ENCODE peak calls at places on chromosomes 13 and 19, in four cellular contexts. X, A, L and O are unnamed samples.

GRCh38 chr19:46297700-46298476 is 1.0 kb downstream of the HIF3A start:
- DNase-seq in A (no peak), X (peak; percentile 63), L (peak; percentile 91), O (peak; percentile 95)

GRCh38 chr19:927044-927706 is 1.3 kb downstream of the ARID3A start:
- DNase-seq in A (no peak), L (peak; percentile 86), X (no peak), O (peak; percentile 89)

GRCh38 chr19:49997709-49998108 is 27.5 kb downstream of the VRK3 start:
- DNase-seq in A (no peak), L (no peak), X (no peak), O (no peak)

GRCh38 chr13:112532837-112533745 is 54.9 kb downstream of the TUBGCP3 start:
- DNase-seq in A (no peak), L (no peak), X (no peak), O (no peak)

GRCh38 chr13:43289458-43290255 is 266.3 kb downstream of the DNAJC15 start:
- DNase-seq in X (no peak), A (no peak), L (no peak), O (no peak)

GRCh38 chr13:39676315-39676876 is 20.9 kb downstream of the COG6 start:
- DNase-seq in A (no peak), X (no peak), L (no peak), O (no peak)

GRCh38 chr13:107450931-107451330 is 764.4 kb downstream of the LIG4 start:
- DNase-seq in X (no peak), L (no peak), A (peak; percentile 97), O (no peak)

GRCh38 chr13:39777527-39778061 is 122.1 kb downstream of the COG6 start:
- DNase-seq in A (peak; percentile 95), X (no peak), L (no peak), O (no peak)

GRCh38 chr19:1746401-1747284 is 6.7 kb upstream of the ONECUT3 start:
- DNase-seq in X (no peak), L (no peak), A (no peak), O (no peak)

GRCh38 chr19:42563352-42564210 is 31.1 kb downstream of the CEACAM8 start:
- DNase-seq in L (no peak), A (peak; percentile 3), X (peak; percentile 17), O (no peak)

GRCh38 chr19:7857727-7858701 is 16.2 kb downstream of the PRR36 start:
- DNase-seq in L (peak; percentile 20), X (no peak), A (no peak), O (no peak)

GRCh38 chr13:49958321-49958720 is 22.2 kb upstream of the SPRYD7 start:
- DNase-seq in A (no peak), L (no peak), X (no peak), O (no peak)

GRCh38 chr13:112725346-112726017 is 35.6 kb downstream of the ATP11A start:
- DNase-seq in A (no peak), L (peak; percentile 84), X (no peak), O (peak; percentile 8)

GRCh38 chr19:2051771-2052704 is 994 bp upstream of the MKNK2 start:
- DNase-seq in A (no peak), X (no peak), L (peak; percentile 75), O (no peak)

GRCh38 chr13:113358653-113359052 is 5.3 kb downstream of the GRTP1 start:
- DNase-seq in A (no peak), L (no peak), X (no peak), O (no peak)

GRCh38 chr19:43534811-43535761 is 2.1 kb downstream of the ZNF575 start:
- DNase-seq in X (peak; percentile 61), L (peak; percentile 85), A (no peak), O (peak; percentile 83)

GRCh38 chr19:10839071-10840050 is 3.3 kb upstream of the TMED1 start:
- DNase-seq in L (no peak), X (no peak), A (no peak), O (no peak)

GRCh38 chr19:5480427-5480836 is 25.2 kb downstream of the ZNRF4 start:
- DNase-seq in A (no peak), X (no peak), L (no peak), O (no peak)

GRCh38 chr13:55816976-55817601 is 1323.6 kb upstream of the PRR20A start:
- DNase-seq in L (no peak), X (no peak), A (no peak), O (no peak)

GRCh38 chr19:48249502-48250014 is 6.2 kb downstream of the CARD8 start:
- DNase-seq in L (peak; percentile 59), A (no peak), X (no peak), O (peak; percentile 61)

GRCh38 chr13:46962286-46962941 is 65.6 kb upstream of the HTR2A start:
- DNase-seq in X (no peak), L (no peak), A (no peak), O (no peak)

GRCh38 chr13:24605923-24606372 is 74.3 kb upstream of the ATP12A start:
- DNase-seq in A (no peak), X (no peak), L (no peak), O (no peak)